ENCODE peak calls at places on chromosomes 6 and 20, in eight cellular contexts. One of them, this sample, is unnamed.

GRCh38 chr20:12570371-12570770 is 438.4 kb upstream of the SPTLC3 start:
- DNase-seq in EL: no peak
- DNase-seq in CMK: no peak
- DNase-seq in activated CD4-positive, alpha-beta T cell treated with anti-CD3 and anti-CD28 coated beads, Interleukin-2, amount 10 ng/mL, durations not matched to agents 7 days and 5 days: no peak
- DNase-seq in stimulated activated CD8-positive, alpha-beta memory T cell treated with anti-CD3 and anti-CD28 coated beads, Interleukin-12 subunit alpha, Interleukin-12 subunit beta, amount 100 ng/mL, for 1 hour: no peak
- DNase-seq in amniotic stem cell: no peak
- DNase-seq in activated T-helper 1 cell treated with anti-CD3 and anti-CD28 coated beads, Interleukin-2, amount 50 U/mL, for 16 hours: no peak
- DNase-seq in astrocyte of the cerebellum: no peak
- DNase-seq in this sample: no peak

GRCh38 chr6:34374112-34374907 is 18.2 kb downstream of the NUDT3 start:
- DNase-seq in EL: no peak
- DNase-seq in CMK: no peak
- DNase-seq in activated CD4-positive, alpha-beta T cell treated with anti-CD3 and anti-CD28 coated beads, Interleukin-2, amount 10 ng/mL, durations not matched to agents 7 days and 5 days: no peak
- DNase-seq in stimulated activated CD8-positive, alpha-beta memory T cell treated with anti-CD3 and anti-CD28 coated beads, Interleukin-12 subunit alpha, Interleukin-12 subunit beta, amount 100 ng/mL, for 1 hour: no peak
- DNase-seq in amniotic stem cell: no peak
- DNase-seq in activated T-helper 1 cell treated with anti-CD3 and anti-CD28 coated beads, Interleukin-2, amount 50 U/mL, for 16 hours: no peak
- DNase-seq in astrocyte of the cerebellum: no peak
- DNase-seq in this sample: no peak

GRCh38 chr6:104325341-104326172 is 534.2 kb downstream of the HACE1 start:
- DNase-seq in EL: peak
- DNase-seq in CMK: no peak
- DNase-seq in activated CD4-positive, alpha-beta T cell treated with anti-CD3 and anti-CD28 coated beads, Interleukin-2, amount 10 ng/mL, durations not matched to agents 7 days and 5 days: no peak
- DNase-seq in stimulated activated CD8-positive, alpha-beta memory T cell treated with anti-CD3 and anti-CD28 coated beads, Interleukin-12 subunit alpha, Interleukin-12 subunit beta, amount 100 ng/mL, for 1 hour: no peak
- DNase-seq in amniotic stem cell: no peak
- DNase-seq in activated T-helper 1 cell treated with anti-CD3 and anti-CD28 coated beads, Interleukin-2, amount 50 U/mL, for 16 hours: no peak
- DNase-seq in astrocyte of the cerebellum: no peak
- DNase-seq in this sample: peak

GRCh38 chr20:10654630-10655029 is 19.2 kb downstream of the JAG1 start:
- DNase-seq in EL: no peak
- DNase-seq in CMK: no peak
- DNase-seq in activated CD4-positive, alpha-beta T cell treated with anti-CD3 and anti-CD28 coated beads, Interleukin-2, amount 10 ng/mL, durations not matched to agents 7 days and 5 days: no peak
- DNase-seq in stimulated activated CD8-positive, alpha-beta memory T cell treated with anti-CD3 and anti-CD28 coated beads, Interleukin-12 subunit alpha, Interleukin-12 subunit beta, amount 100 ng/mL, for 1 hour: no peak
- DNase-seq in amniotic stem cell: no peak
- DNase-seq in activated T-helper 1 cell treated with anti-CD3 and anti-CD28 coated beads, Interleukin-2, amount 50 U/mL, for 16 hours: no peak
- DNase-seq in astrocyte of the cerebellum: no peak
- DNase-seq in this sample: no peak

GRCh38 chr6:24935323-24935722 is 437 bp downstream of the RIPOR2 start:
- DNase-seq in EL: no peak
- DNase-seq in CMK: no peak
- DNase-seq in activated CD4-positive, alpha-beta T cell treated with anti-CD3 and anti-CD28 coated beads, Interleukin-2, amount 10 ng/mL, durations not matched to agents 7 days and 5 days: no peak
- DNase-seq in stimulated activated CD8-positive, alpha-beta memory T cell treated with anti-CD3 and anti-CD28 coated beads, Interleukin-12 subunit alpha, Interleukin-12 subunit beta, amount 100 ng/mL, for 1 hour: no peak
- DNase-seq in amniotic stem cell: no peak
- DNase-seq in activated T-helper 1 cell treated with anti-CD3 and anti-CD28 coated beads, Interleukin-2, amount 50 U/mL, for 16 hours: no peak
- DNase-seq in astrocyte of the cerebellum: no peak
- DNase-seq in this sample: no peak

GRCh38 chr6:150592377-150592995 is 7.2 kb upstream of the PLEKHG1 start:
- DNase-seq in EL: no peak
- DNase-seq in CMK: no peak
- DNase-seq in activated CD4-positive, alpha-beta T cell treated with anti-CD3 and anti-CD28 coated beads, Interleukin-2, amount 10 ng/mL, durations not matched to agents 7 days and 5 days: no peak
- DNase-seq in stimulated activated CD8-positive, alpha-beta memory T cell treated with anti-CD3 and anti-CD28 coated beads, Interleukin-12 subunit alpha, Interleukin-12 subunit beta, amount 100 ng/mL, for 1 hour: no peak
- DNase-seq in amniotic stem cell: no peak
- DNase-seq in activated T-helper 1 cell treated with anti-CD3 and anti-CD28 coated beads, Interleukin-2, amount 50 U/mL, for 16 hours: no peak
- DNase-seq in astrocyte of the cerebellum: no peak
- DNase-seq in this sample: no peak

GRCh38 chr6:14924126-14925024 is 321.5 kb upstream of the JARID2 start:
- DNase-seq in EL: no peak
- DNase-seq in CMK: no peak
- DNase-seq in activated CD4-positive, alpha-beta T cell treated with anti-CD3 and anti-CD28 coated beads, Interleukin-2, amount 10 ng/mL, durations not matched to agents 7 days and 5 days: no peak
- DNase-seq in stimulated activated CD8-positive, alpha-beta memory T cell treated with anti-CD3 and anti-CD28 coated beads, Interleukin-12 subunit alpha, Interleukin-12 subunit beta, amount 100 ng/mL, for 1 hour: no peak
- DNase-seq in amniotic stem cell: no peak
- DNase-seq in activated T-helper 1 cell treated with anti-CD3 and anti-CD28 coated beads, Interleukin-2, amount 50 U/mL, for 16 hours: no peak
- DNase-seq in astrocyte of the cerebellum: no peak
- DNase-seq in this sample: no peak

GRCh38 chr6:135673671-135674309 is 176.2 kb upstream of the AHI1 start:
- DNase-seq in EL: peak
- DNase-seq in CMK: no peak
- DNase-seq in activated CD4-positive, alpha-beta T cell treated with anti-CD3 and anti-CD28 coated beads, Interleukin-2, amount 10 ng/mL, durations not matched to agents 7 days and 5 days: no peak
- DNase-seq in stimulated activated CD8-positive, alpha-beta memory T cell treated with anti-CD3 and anti-CD28 coated beads, Interleukin-12 subunit alpha, Interleukin-12 subunit beta, amount 100 ng/mL, for 1 hour: no peak
- DNase-seq in amniotic stem cell: no peak
- DNase-seq in activated T-helper 1 cell treated with anti-CD3 and anti-CD28 coated beads, Interleukin-2, amount 50 U/mL, for 16 hours: no peak
- DNase-seq in astrocyte of the cerebellum: no peak
- DNase-seq in this sample: no peak

GRCh38 chr6:126232671-126233070 is 107.2 kb upstream of the CENPW start:
- DNase-seq in EL: no peak
- DNase-seq in CMK: no peak
- DNase-seq in activated CD4-positive, alpha-beta T cell treated with anti-CD3 and anti-CD28 coated beads, Interleukin-2, amount 10 ng/mL, durations not matched to agents 7 days and 5 days: no peak
- DNase-seq in stimulated activated CD8-positive, alpha-beta memory T cell treated with anti-CD3 and anti-CD28 coated beads, Interleukin-12 subunit alpha, Interleukin-12 subunit beta, amount 100 ng/mL, for 1 hour: no peak
- DNase-seq in amniotic stem cell: no peak
- DNase-seq in activated T-helper 1 cell treated with anti-CD3 and anti-CD28 coated beads, Interleukin-2, amount 50 U/mL, for 16 hours: no peak
- DNase-seq in astrocyte of the cerebellum: no peak
- DNase-seq in this sample: no peak

GRCh38 chr20:3238616-3239025 is 369 bp downstream of the SLC4A11 start:
- DNase-seq in EL: peak
- DNase-seq in CMK: no peak
- DNase-seq in activated CD4-positive, alpha-beta T cell treated with anti-CD3 and anti-CD28 coated beads, Interleukin-2, amount 10 ng/mL, durations not matched to agents 7 days and 5 days: peak
- DNase-seq in stimulated activated CD8-positive, alpha-beta memory T cell treated with anti-CD3 and anti-CD28 coated beads, Interleukin-12 subunit alpha, Interleukin-12 subunit beta, amount 100 ng/mL, for 1 hour: no peak
- DNase-seq in amniotic stem cell: no peak
- DNase-seq in activated T-helper 1 cell treated with anti-CD3 and anti-CD28 coated beads, Interleukin-2, amount 50 U/mL, for 16 hours: no peak
- DNase-seq in astrocyte of the cerebellum: no peak
- DNase-seq in this sample: no peak

GRCh38 chr6:132498638-132499037 is 14.3 kb downstream of the STX7 start:
- DNase-seq in EL: no peak
- DNase-seq in CMK: no peak
- DNase-seq in activated CD4-positive, alpha-beta T cell treated with anti-CD3 and anti-CD28 coated beads, Interleukin-2, amount 10 ng/mL, durations not matched to agents 7 days and 5 days: no peak
- DNase-seq in stimulated activated CD8-positive, alpha-beta memory T cell treated with anti-CD3 and anti-CD28 coated beads, Interleukin-12 subunit alpha, Interleukin-12 subunit beta, amount 100 ng/mL, for 1 hour: no peak
- DNase-seq in amniotic stem cell: no peak
- DNase-seq in activated T-helper 1 cell treated with anti-CD3 and anti-CD28 coated beads, Interleukin-2, amount 50 U/mL, for 16 hours: no peak
- DNase-seq in astrocyte of the cerebellum: no peak
- DNase-seq in this sample: no peak

GRCh38 chr20:3237011-3237957 is 1.7 kb downstream of the SLC4A11 start:
- DNase-seq in EL: no peak
- DNase-seq in CMK: no peak
- DNase-seq in activated CD4-positive, alpha-beta T cell treated with anti-CD3 and anti-CD28 coated beads, Interleukin-2, amount 10 ng/mL, durations not matched to agents 7 days and 5 days: no peak
- DNase-seq in stimulated activated CD8-positive, alpha-beta memory T cell treated with anti-CD3 and anti-CD28 coated beads, Interleukin-12 subunit alpha, Interleukin-12 subunit beta, amount 100 ng/mL, for 1 hour: no peak
- DNase-seq in amniotic stem cell: no peak
- DNase-seq in activated T-helper 1 cell treated with anti-CD3 and anti-CD28 coated beads, Interleukin-2, amount 50 U/mL, for 16 hours: no peak
- DNase-seq in astrocyte of the cerebellum: no peak
- DNase-seq in this sample: no peak

GRCh38 chr20:14259691-14260090 is 77.7 kb downstream of the FLRT3 start:
- DNase-seq in EL: no peak
- DNase-seq in CMK: no peak
- DNase-seq in activated CD4-positive, alpha-beta T cell treated with anti-CD3 and anti-CD28 coated beads, Interleukin-2, amount 10 ng/mL, durations not matched to agents 7 days and 5 days: no peak
- DNase-seq in stimulated activated CD8-positive, alpha-beta memory T cell treated with anti-CD3 and anti-CD28 coated beads, Interleukin-12 subunit alpha, Interleukin-12 subunit beta, amount 100 ng/mL, for 1 hour: no peak
- DNase-seq in amniotic stem cell: no peak
- DNase-seq in activated T-helper 1 cell treated with anti-CD3 and anti-CD28 coated beads, Interleukin-2, amount 50 U/mL, for 16 hours: no peak
- DNase-seq in astrocyte of the cerebellum: no peak
- DNase-seq in this sample: no peak

GRCh38 chr20:52959125-52959524 is 13.0 kb upstream of the TSHZ2 start:
- DNase-seq in EL: no peak
- DNase-seq in CMK: no peak
- DNase-seq in activated CD4-positive, alpha-beta T cell treated with anti-CD3 and anti-CD28 coated beads, Interleukin-2, amount 10 ng/mL, durations not matched to agents 7 days and 5 days: no peak
- DNase-seq in stimulated activated CD8-positive, alpha-beta memory T cell treated with anti-CD3 and anti-CD28 coated beads, Interleukin-12 subunit alpha, Interleukin-12 subunit beta, amount 100 ng/mL, for 1 hour: no peak
- DNase-seq in amniotic stem cell: no peak
- DNase-seq in activated T-helper 1 cell treated with anti-CD3 and anti-CD28 coated beads, Interleukin-2, amount 50 U/mL, for 16 hours: no peak
- DNase-seq in astrocyte of the cerebellum: no peak
- DNase-seq in this sample: no peak

GRCh38 chr20:58094160-58094559 is 134.3 kb downstream of the ANKRD60 start:
- DNase-seq in EL: no peak
- DNase-seq in CMK: no peak
- DNase-seq in activated CD4-positive, alpha-beta T cell treated with anti-CD3 and anti-CD28 coated beads, Interleukin-2, amount 10 ng/mL, durations not matched to agents 7 days and 5 days: no peak
- DNase-seq in stimulated activated CD8-positive, alpha-beta memory T cell treated with anti-CD3 and anti-CD28 coated beads, Interleukin-12 subunit alpha, Interleukin-12 subunit beta, amount 100 ng/mL, for 1 hour: no peak
- DNase-seq in amniotic stem cell: no peak
- DNase-seq in activated T-helper 1 cell treated with anti-CD3 and anti-CD28 coated beads, Interleukin-2, amount 50 U/mL, for 16 hours: no peak
- DNase-seq in astrocyte of the cerebellum: no peak
- DNase-seq in this sample: no peak

GRCh38 chr20:37123441-37123840 is 27.6 kb upstream of the RBL1 start:
- DNase-seq in EL: no peak
- DNase-seq in CMK: no peak
- DNase-seq in activated CD4-positive, alpha-beta T cell treated with anti-CD3 and anti-CD28 coated beads, Interleukin-2, amount 10 ng/mL, durations not matched to agents 7 days and 5 days: no peak
- DNase-seq in stimulated activated CD8-positive, alpha-beta memory T cell treated with anti-CD3 and anti-CD28 coated beads, Interleukin-12 subunit alpha, Interleukin-12 subunit beta, amount 100 ng/mL, for 1 hour: no peak
- DNase-seq in amniotic stem cell: no peak
- DNase-seq in activated T-helper 1 cell treated with anti-CD3 and anti-CD28 coated beads, Interleukin-2, amount 50 U/mL, for 16 hours: no peak
- DNase-seq in astrocyte of the cerebellum: no peak
- DNase-seq in this sample: no peak

GRCh38 chr20:46434597-46434996 is 28.2 kb upstream of the ELMO2 start:
- DNase-seq in EL: no peak
- DNase-seq in CMK: no peak
- DNase-seq in activated CD4-positive, alpha-beta T cell treated with anti-CD3 and anti-CD28 coated beads, Interleukin-2, amount 10 ng/mL, durations not matched to agents 7 days and 5 days: no peak
- DNase-seq in stimulated activated CD8-positive, alpha-beta memory T cell treated with anti-CD3 and anti-CD28 coated beads, Interleukin-12 subunit alpha, Interleukin-12 subunit beta, amount 100 ng/mL, for 1 hour: no peak
- DNase-seq in amniotic stem cell: no peak
- DNase-seq in activated T-helper 1 cell treated with anti-CD3 and anti-CD28 coated beads, Interleukin-2, amount 50 U/mL, for 16 hours: no peak
- DNase-seq in astrocyte of the cerebellum: no peak
- DNase-seq in this sample: no peak

GRCh38 chr6:112252571-112253504 is 1.5 kb downstream of the LAMA4 start:
- DNase-seq in EL: no peak
- DNase-seq in CMK: no peak
- DNase-seq in activated CD4-positive, alpha-beta T cell treated with anti-CD3 and anti-CD28 coated beads, Interleukin-2, amount 10 ng/mL, durations not matched to agents 7 days and 5 days: no peak
- DNase-seq in stimulated activated CD8-positive, alpha-beta memory T cell treated with anti-CD3 and anti-CD28 coated beads, Interleukin-12 subunit alpha, Interleukin-12 subunit beta, amount 100 ng/mL, for 1 hour: no peak
- DNase-seq in amniotic stem cell: no peak
- DNase-seq in activated T-helper 1 cell treated with anti-CD3 and anti-CD28 coated beads, Interleukin-2, amount 50 U/mL, for 16 hours: no peak
- DNase-seq in astrocyte of the cerebellum: no peak
- DNase-seq in this sample: no peak

GRCh38 chr6:143941852-143942627 is 66.0 kb downstream of the PLAGL1 start:
- DNase-seq in EL: peak
- DNase-seq in CMK: peak
- DNase-seq in activated CD4-positive, alpha-beta T cell treated with anti-CD3 and anti-CD28 coated beads, Interleukin-2, amount 10 ng/mL, durations not matched to agents 7 days and 5 days: peak
- DNase-seq in stimulated activated CD8-positive, alpha-beta memory T cell treated with anti-CD3 and anti-CD28 coated beads, Interleukin-12 subunit alpha, Interleukin-12 subunit beta, amount 100 ng/mL, for 1 hour: peak
- DNase-seq in amniotic stem cell: no peak
- DNase-seq in activated T-helper 1 cell treated with anti-CD3 and anti-CD28 coated beads, Interleukin-2, amount 50 U/mL, for 16 hours: peak
- DNase-seq in astrocyte of the cerebellum: peak
- DNase-seq in this sample: peak

GRCh38 chr20:36666181-36666740 is 20.3 kb upstream of the SLA2 start:
- DNase-seq in EL: peak
- DNase-seq in CMK: no peak
- DNase-seq in activated CD4-positive, alpha-beta T cell treated with anti-CD3 and anti-CD28 coated beads, Interleukin-2, amount 10 ng/mL, durations not matched to agents 7 days and 5 days: no peak
- DNase-seq in stimulated activated CD8-positive, alpha-beta memory T cell treated with anti-CD3 and anti-CD28 coated beads, Interleukin-12 subunit alpha, Interleukin-12 subunit beta, amount 100 ng/mL, for 1 hour: no peak
- DNase-seq in amniotic stem cell: no peak
- DNase-seq in activated T-helper 1 cell treated with anti-CD3 and anti-CD28 coated beads, Interleukin-2, amount 50 U/mL, for 16 hours: no peak
- DNase-seq in astrocyte of the cerebellum: no peak
- DNase-seq in this sample: no peak

GRCh38 chr20:38426498-38426897 is 8.6 kb downstream of the SNHG17 start:
- DNase-seq in EL: peak
- DNase-seq in CMK: no peak
- DNase-seq in activated CD4-positive, alpha-beta T cell treated with anti-CD3 and anti-CD28 coated beads, Interleukin-2, amount 10 ng/mL, durations not matched to agents 7 days and 5 days: no peak
- DNase-seq in stimulated activated CD8-positive, alpha-beta memory T cell treated with anti-CD3 and anti-CD28 coated beads, Interleukin-12 subunit alpha, Interleukin-12 subunit beta, amount 100 ng/mL, for 1 hour: no peak
- DNase-seq in amniotic stem cell: no peak
- DNase-seq in activated T-helper 1 cell treated with anti-CD3 and anti-CD28 coated beads, Interleukin-2, amount 50 U/mL, for 16 hours: no peak
- DNase-seq in astrocyte of the cerebellum: no peak
- DNase-seq in this sample: no peak

This sample was measured in mesothelial cell of epicardium.